ENCODE peak calls at places on chromosomes 5 and 9, in ten cellular contexts. W is A172; U is B cell; I is H9; Y is activated CD4-positive, alpha-beta T cell treated with anti-CD3 and anti-CD28 coated beads for 48 hours; K is stimulated activated CD4-positive, alpha-beta T cell treated with anti-CD3 and anti-CD28 coated beads, Interleukin-2, amount 100 ng/mL, for 24 hours; Z is H7; V is AG09319; D is NCI-H1694; R is left ventricle myocardium superior. H is an unnamed sample.

GRCh38 chr9:126392662-126393383 is 66.2 kb downstream of the MVB12B start:
- DNase-seq in W (no peak), U (no peak), I (no peak), Y (no peak), K (no peak), Z (no peak), V (no peak), D (no peak), R (no peak), H (no peak)

GRCh38 chr9:83420486-83420885 is 117.7 kb downstream of the FRMD3 start:
- DNase-seq in W (no peak), U (no peak), I (no peak), Y (no peak), K (no peak), Z (no peak), V (no peak), D (no peak), R (no peak), H (no peak)

GRCh38 chr9:77475641-77476473 is 172.3 kb downstream of the GNA14 start:
- DNase-seq in W (peak; percentile 57), U (no peak), I (no peak), Y (peak; percentile 71), K (peak; percentile 48), Z (peak; percentile 26), V (no peak), D (no peak), R (no peak), H (peak; percentile 43)

GRCh38 chr5:177195307-177195952 is 61.9 kb downstream of the NSD1 start:
- DNase-seq in W (peak; percentile 86), U (no peak), I (no peak), Y (no peak), K (no peak), Z (no peak), V (no peak), D (no peak), R (no peak), H (no peak)

GRCh38 chr9:36443581-36443980 is 43.5 kb upstream of the RNF38 start:
- DNase-seq in W (no peak), U (no peak), I (no peak), Y (no peak), K (no peak), Z (no peak), V (no peak), D (peak; percentile 32), R (no peak), H (no peak)

GRCh38 chr9:135602789-135603481 is 36.4 kb downstream of the GLT6D1 start:
- DNase-seq in W (peak; percentile 19), U (peak; percentile 57), I (peak; percentile 44), Y (peak; percentile 76), K (peak; percentile 70), Z (peak; percentile 83), V (no peak), D (peak; percentile 36), R (peak; percentile 19), H (peak; percentile 29)

GRCh38 chr9:77440057-77440456 is 208.1 kb downstream of the GNA14 start:
- DNase-seq in W (peak; percentile 69), U (no peak), I (peak; percentile 73), Y (no peak), K (no peak), Z (peak; percentile 80), V (no peak), D (no peak), R (peak; percentile 51), H (no peak)

GRCh38 chr5:24644757-24645156 is at the start of gene CDH10:
- DNase-seq in W (peak; percentile 51), U (no peak), I (peak; percentile 96), Y (no peak), K (no peak), Z (peak; percentile 37), V (no peak), D (no peak), R (no peak), H (no peak)

GRCh38 chr5:72268753-72269410 is 51.2 kb downstream of the MRPS27 start:
- DNase-seq in W (peak; percentile 47), U (peak; percentile 52), I (peak; percentile 51), Y (peak; percentile 53), K (peak; percentile 49), Z (peak; percentile 40), V (no peak), D (no peak), R (peak; percentile 29), H (peak; percentile 30)

GRCh38 chr9:113523421-113524141 is 60.1 kb downstream of the RGS3 start:
- DNase-seq in W (no peak), U (peak; percentile 38), I (no peak), Y (peak; percentile 78), K (peak; percentile 86), Z (no peak), V (no peak), D (no peak), R (peak; percentile 67), H (peak; percentile 73)

GRCh38 chr5:82635561-82636288 is 357.6 kb upstream of the RPS23 start:
- DNase-seq in W (peak; percentile 21), U (no peak), I (no peak), Y (peak; percentile 17), K (no peak), Z (no peak), V (peak; percentile 40), D (no peak), R (no peak), H (no peak)

GRCh38 chr5:172713113-172713808 is 57.7 kb downstream of the DUSP1 start:
- DNase-seq in W (no peak), U (peak; percentile 79), I (no peak), Y (peak; percentile 77), K (peak; percentile 77), Z (peak; percentile 92), V (no peak), D (peak; percentile 20), R (peak; percentile 78), H (peak; percentile 57)

GRCh38 chr5:77486344-77486962 is 5.7 kb downstream of the WDR41 start:
- DNase-seq in W (no peak), U (no peak), I (no peak), Y (no peak), K (no peak), Z (no peak), V (no peak), D (no peak), R (no peak), H (no peak)

GRCh38 chr5:30878751-30879150 is 314.7 kb upstream of the CDH6 start:
- DNase-seq in W (peak; percentile 13), U (no peak), I (no peak), Y (no peak), K (no peak), Z (no peak), V (no peak), D (no peak), R (no peak), H (no peak)

GRCh38 chr5:101897914-101898313 is 398.2 kb downstream of the SLCO4C1 start:
- DNase-seq in W (peak; percentile 20), U (no peak), I (peak; percentile 46), Y (no peak), K (no peak), Z (peak; percentile 1), V (no peak), D (no peak), R (no peak), H (no peak)

GRCh38 chr5:456351-457194 is 13.6 kb downstream of the EXOC3 start:
- DNase-seq in W (no peak), U (no peak), I (peak; percentile 21), Y (no peak), K (no peak), Z (no peak), V (no peak), D (no peak), R (peak; percentile 20), H (no peak)

GRCh38 chr5:141825836-141826560 is 52.2 kb downstream of the PCDH1 start:
- DNase-seq in W (no peak), U (peak; percentile 17), I (peak; percentile 61), Y (no peak), K (no peak), Z (peak; percentile 85), V (no peak), D (no peak), R (no peak), H (no peak)

GRCh38 chr5:36398137-36398536 is 96.4 kb upstream of the RANBP3L start:
- DNase-seq in W (no peak), U (no peak), I (no peak), Y (no peak), K (no peak), Z (no peak), V (peak; percentile 23), D (no peak), R (no peak), H (no peak)

GRCh38 chr9:75083188-75083976 is 4.6 kb downstream of the NMRK1 start:
- DNase-seq in W (no peak), U (no peak), I (peak; percentile 74), Y (peak; percentile 29), K (no peak), Z (peak; percentile 65), V (no peak), D (no peak), R (peak; percentile 51), H (peak; percentile 17)

GRCh38 chr5:173231381-173231766 is 3.6 kb downstream of the NKX2-5 start:
- DNase-seq in W (no peak), U (no peak), I (no peak), Y (no peak), K (no peak), Z (peak; percentile 41), V (no peak), D (no peak), R (no peak), H (no peak)

GRCh38 chr5:38265546-38266179 is 7.3 kb downstream of the EGFLAM start:
- DNase-seq in W (peak; percentile 53), U (peak; percentile 27), I (peak; percentile 74), Y (peak; percentile 75), K (peak; percentile 61), Z (peak; percentile 66), V (peak; percentile 11), D (peak; percentile 67), R (peak; percentile 42), H (no peak)

GRCh38 chr9:71767421-71768321 is 642 bp downstream of the CEMIP2 start:
- DNase-seq in W (peak; percentile 19), U (peak; percentile 26), I (no peak), Y (no peak), K (peak; percentile 29), Z (peak; percentile 18), V (no peak), D (no peak), R (peak; percentile 33), H (no peak)

GRCh38 chr9:35598863-35599590 is 6.0 kb upstream of the TESK1 start:
- DNase-seq in W (no peak), U (peak; percentile 49), I (peak; percentile 63), Y (no peak), K (no peak), Z (peak; percentile 69), V (no peak), D (no peak), R (no peak), H (no peak)

GRCh38 chr9:69532359-69532758 is 139.8 kb downstream of the APBA1 start:
- DNase-seq in W (no peak), U (no peak), I (no peak), Y (no peak), K (no peak), Z (no peak), V (no peak), D (peak; percentile 90), R (no peak), H (no peak)

GRCh38 chr5:181189363-181189961 is 15.5 kb downstream of the TRIM7 start:
- DNase-seq in W (no peak), U (peak; percentile 58), I (no peak), Y (peak; percentile 79), K (peak; percentile 67), Z (peak; percentile 63), V (no peak), D (no peak), R (peak; percentile 62), H (no peak)

GRCh38 chr5:37900692-37901091 is 60.9 kb upstream of the GDNF start:
- DNase-seq in W (peak; percentile 40), U (no peak), I (peak; percentile 42), Y (no peak), K (no peak), Z (peak; percentile 17), V (no peak), D (no peak), R (peak; percentile 84), H (no peak)

GRCh38 chr5:141560141-141560540 is 58.7 kb downstream of the DIAPH1 start:
- DNase-seq in W (peak; percentile 65), U (no peak), I (no peak), Y (no peak), K (no peak), Z (no peak), V (no peak), D (peak; percentile 81), R (no peak), H (no peak)

GRCh38 chr5:78756853-78757252 is 108.3 kb upstream of the LHFPL2 start:
- DNase-seq in W (no peak), U (no peak), I (no peak), Y (no peak), K (no peak), Z (no peak), V (no peak), D (no peak), R (no peak), H (no peak)